ENCODE peak calls at places on chromosomes 4 and X, in nine cellular contexts. J is MM.1S, Q is H9, D is cardiac muscle cell, M is OCI-LY7, N is heart left ventricle, V is vagina, H is mammary epithelial cell, Y is gastrocnemius medialis. W is an unnamed sample.

GRCh38 chr4:23789765-23790164 is 100.1 kb downstream of the PPARGC1A start:
- DNase-seq in J (no peak), Q (no peak), D (peak; percentile 58), M (no peak), N (no peak), V (no peak), H (no peak), Y (no peak), W (peak; percentile 57)

GRCh38 chr4:909821-910220 is 22.3 kb downstream of the GAK start:
- DNase-seq in J (no peak), Q (no peak), D (no peak), M (no peak), N (peak; percentile 47), V (no peak), H (no peak), Y (no peak), W (no peak)

GRCh38 chrX:15903186-15903681 is 48.6 kb upstream of the AP1S2 start:
- DNase-seq in J (peak; percentile 83), Q (no peak), D (no peak), M (peak; percentile 87), N (no peak), V (no peak), H (no peak), Y (no peak), W (no peak)

GRCh38 chr4:80058740-80059139 is 14.3 kb downstream of the ANTXR2 start:
- DNase-seq in J (peak; percentile 59), Q (no peak), D (peak; percentile 16), M (peak; percentile 35), N (no peak), V (no peak), H (no peak), Y (no peak), W (no peak)

GRCh38 chr4:4791299-4791798 is 68.1 kb upstream of the MSX1 start:
- DNase-seq in J (no peak), Q (no peak), D (no peak), M (no peak), N (no peak), V (no peak), H (no peak), Y (no peak), W (no peak)

GRCh38 chr4:147482281-147482680 is 1.4 kb downstream of the EDNRA start:
- DNase-seq in J (no peak), Q (no peak), D (no peak), M (no peak), N (no peak), V (no peak), H (peak; percentile 49), Y (no peak), W (no peak)

GRCh38 chr4:121582296-121582695 is 114.5 kb downstream of the ANXA5 start:
- DNase-seq in J (no peak), Q (no peak), D (no peak), M (no peak), N (no peak), V (no peak), H (peak; percentile 35), Y (no peak), W (no peak)

GRCh38 chr4:21034728-21035127 is 334.5 kb downstream of the PACRGL start:
- DNase-seq in J (no peak), Q (no peak), D (no peak), M (no peak), N (no peak), V (no peak), H (no peak), Y (no peak), W (no peak)

GRCh38 chr4:37666625-37667071 is 19.5 kb downstream of the RELL1 start:
- DNase-seq in J (no peak), Q (no peak), D (peak; percentile 83), M (no peak), N (no peak), V (no peak), H (peak; percentile 92), Y (peak; percentile 83), W (peak; percentile 56)

GRCh38 chr4:185881427-185881826 is 69.4 kb upstream of the SORBS2 start:
- DNase-seq in J (no peak), Q (no peak), D (peak; percentile 44), M (no peak), N (no peak), V (no peak), H (no peak), Y (no peak), W (no peak)

GRCh38 chr4:9704551-9705332 is 76.7 kb upstream of the DRD5 start:
- DNase-seq in J (no peak), Q (peak; percentile 52), D (no peak), M (no peak), N (no peak), V (no peak), H (no peak), Y (no peak), W (no peak)

GRCh38 chr4:15232725-15233597 is 194.9 kb upstream of the C1QTNF7 start:
- DNase-seq in J (peak; percentile 72), Q (no peak), D (peak; percentile 46), M (no peak), N (no peak), V (no peak), H (peak; percentile 52), Y (no peak), W (no peak)

GRCh38 chr4:5812506-5813229 is 80.2 kb downstream of the CRMP1 start:
- DNase-seq in J (peak; percentile 56), Q (no peak), D (peak; percentile 84), M (peak; percentile 71), N (no peak), V (no peak), H (peak; percentile 55), Y (no peak), W (no peak)

GRCh38 chr4:152363904-152364303 is 172.0 kb downstream of the FBXW7 start:
- DNase-seq in J (no peak), Q (no peak), D (no peak), M (no peak), N (no peak), V (no peak), H (no peak), Y (no peak), W (no peak)
- H3K4me1 ChIP-seq in J (no peaks in the 10 kb centered on the region), Q (no peaks in the 10 kb centered on the region), D (no peaks in the 10 kb centered on the region), M (no peaks in the 10 kb centered on the region), N (peaks cover 8% of the 10 kb centered on the region), V (no peaks in the 10 kb centered on the region), H (peaks cover 8% of the 10 kb centered on the region), Y (peaks cover 34% of the 10 kb centered on the region), W (peaks cover 2% of the 10 kb centered on the region)

GRCh38 chr4:165192956-165193355 is 14.4 kb upstream of the KLHL2 start:
- DNase-seq in J (no peak), Q (no peak), D (no peak), M (no peak), N (no peak), V (no peak), H (no peak), Y (no peak), W (no peak)

GRCh38 chr4:165191814-165192499 is 15.4 kb upstream of the KLHL2 start:
- DNase-seq in J (no peak), Q (no peak), D (no peak), M (no peak), N (no peak), V (no peak), H (no peak), Y (no peak), W (no peak)

GRCh38 chr4:165191253-165191652 is 16.1 kb upstream of the KLHL2 start:
- DNase-seq in J (no peak), Q (no peak), D (no peak), M (no peak), N (no peak), V (no peak), H (no peak), Y (no peak), W (no peak)

GRCh38 chr4:165192500-165192898 is 14.9 kb upstream of the KLHL2 start:
- DNase-seq in J (no peak), Q (no peak), D (no peak), M (no peak), N (no peak), V (no peak), H (no peak), Y (no peak), W (no peak)

DNA sequence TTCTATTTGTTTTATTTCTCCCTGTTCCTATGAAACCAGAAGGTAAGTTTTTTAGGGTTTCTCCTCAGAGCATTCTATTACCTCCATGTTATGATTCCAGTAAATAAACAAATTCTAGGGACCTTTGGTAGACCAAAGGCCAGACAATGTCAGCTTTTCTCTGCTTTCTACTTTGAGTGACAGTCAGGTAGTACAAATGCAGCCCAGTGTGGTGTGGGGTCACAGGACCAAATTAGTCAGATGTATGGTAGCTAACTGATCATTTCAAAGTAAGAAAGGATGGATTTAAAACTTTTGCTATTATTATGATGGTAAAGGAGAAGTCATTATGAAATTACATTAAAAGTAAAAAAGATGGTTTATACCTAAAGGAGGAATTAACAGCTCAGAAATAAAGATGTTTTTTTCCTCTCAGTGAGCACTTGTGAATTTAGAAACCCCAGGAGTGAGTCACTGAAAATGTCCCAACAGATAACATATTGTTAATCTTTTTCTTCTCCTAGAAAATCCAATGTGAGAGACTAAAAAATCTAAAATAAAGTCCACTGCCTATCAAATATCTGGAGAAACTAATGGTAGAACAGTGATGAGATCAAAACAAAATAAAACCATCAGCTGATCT is 16.7 kb upstream of the KLHL2 start:
- DNase-seq in J (no peak), Q (no peak), D (no peak), M (no peak), N (no peak), V (no peak), H (no peak), Y (no peak), W (no peak)
- TF ChIP-seq CTCF in J (no peak), Q (no peak), D (no peak), M (no peak), N (no peak), V (no peak), H (no peak), Y (no peak), W (no peak)

GRCh38 chrX:3697701-3698279 is 15.7 kb downstream of the PRKX start:
- DNase-seq in J (no peak), Q (no peak), D (peak; percentile 52), M (no peak), N (peak; percentile 68), V (no peak), H (peak; percentile 94), Y (peak; percentile 32), W (no peak)

GRCh38 chrX:3697220-3697684 is 16.2 kb downstream of the PRKX start:
- DNase-seq in J (no peak), Q (no peak), D (no peak), M (no peak), N (no peak), V (no peak), H (peak; percentile 10), Y (no peak), W (no peak)

DNA sequence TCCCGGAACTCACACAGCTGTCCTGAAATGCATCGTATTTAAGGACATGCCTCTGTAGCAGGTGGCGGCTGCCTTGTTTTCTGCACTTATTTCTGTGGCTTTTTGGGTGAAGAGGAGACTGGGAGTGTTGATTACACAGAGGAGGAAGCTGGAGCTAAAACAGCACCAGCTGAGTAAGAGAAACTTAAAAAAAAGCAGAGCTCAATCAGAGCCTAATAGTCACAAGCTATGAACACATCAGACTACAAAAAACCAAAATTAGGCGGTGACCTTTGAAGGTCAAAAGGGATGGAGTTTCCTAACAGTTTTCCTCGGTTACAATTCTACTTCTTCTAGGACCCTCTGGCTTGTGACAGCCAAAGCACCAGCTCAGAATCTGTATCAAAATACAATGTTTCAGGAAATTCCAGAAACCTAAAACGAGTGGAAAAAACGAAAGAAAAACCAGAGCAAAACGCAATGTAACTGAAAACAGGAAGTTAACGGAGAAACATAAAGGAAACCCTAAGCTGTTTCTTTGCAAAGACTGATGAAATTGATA is 13.5 kb downstream of the PRKX start:
- DNase-seq in J (peak; percentile 33), Q (no peak), D (peak; percentile 27), M (peak; percentile 42), N (no peak), V (no peak), H (no peak), Y (no peak), W (no peak)
- H3K27ac ChIP-seq in J (peak overlapping the region; percentile 94), Q (no peak overlapping the region), D (no peak overlapping the region), M (peak overlapping the region; percentile 63), N (peak overlapping the region; percentile 94), V (peak overlapping the region; percentile 69), H (no peak overlapping the region), Y (peak overlapping the region; percentile 59), W (no peak overlapping the region)

GRCh38 chr4:153141238-153141637 is 63.0 kb upstream of the TRIM2 start:
- DNase-seq in J (no peak), Q (no peak), D (no peak), M (no peak), N (no peak), V (no peak), H (no peak), Y (no peak), W (no peak)
- H3K4me1 ChIP-seq in J (no peaks in the 10 kb centered on the region), Q (peaks cover 2% of the 10 kb centered on the region), D (peaks cover 14% of the 10 kb centered on the region), M (no peaks in the 10 kb centered on the region), N (no peaks in the 10 kb centered on the region), V (peaks cover 7% of the 10 kb centered on the region), H (peaks cover 29% of the 10 kb centered on the region), Y (no peaks in the 10 kb centered on the region), W (peaks cover 2% of the 10 kb centered on the region)